ENCODE peak calls at places on chromosomes 4 and X, in seven cellular contexts. W, I, U, E, F, A and O are unnamed samples.

GRCh38 chrX:79570524-79571240 is 203.5 kb upstream of the ITM2A start:
- DNase-seq in E (no peak), U (no peak), I (no peak), A (no peak), W (peak; percentile 0), F (no peak), O (no peak)

GRCh38 chrX:102899940-102900916 is 36.8 kb upstream of the RAB40AL start:
- DNase-seq in I (no peak), A (peak; percentile 64), W (peak; percentile 71), U (no peak), E (peak; percentile 47), F (peak; percentile 36), O (peak; percentile 51)

GRCh38 chrX:68997911-68998310 is 167.3 kb downstream of the PJA1 start:
- DNase-seq in I (no peak), E (no peak), U (no peak), F (no peak), W (no peak), A (no peak), O (peak; percentile 16)

GRCh38 chrX:150050387-150050786 is 112.1 kb upstream of the EOLA2 start:
- DNase-seq in E (no peak), F (no peak), W (no peak), I (no peak), U (no peak), A (no peak), O (no peak)

GRCh38 chr4:118718511-118719170 is 33.4 kb downstream of the METTL14 start:
- DNase-seq in I (no peak), A (no peak), W (no peak), E (no peak), F (no peak), U (no peak), O (no peak)

GRCh38 chr4:39900966-39901365 is 76.7 kb downstream of the PDS5A start:
- DNase-seq in E (no peak), U (no peak), I (no peak), F (no peak), A (no peak), W (no peak), O (no peak)

GRCh38 chrX:149462849-149463248 is 42.3 kb downstream of the IDS start:
- DNase-seq in W (peak; percentile 12), A (no peak), I (no peak), E (no peak), U (no peak), F (no peak), O (peak; percentile 68)

GRCh38 chr4:152265149-152265621 is 270.7 kb downstream of the FBXW7 start:
- DNase-seq in F (no peak), I (no peak), U (no peak), E (no peak), W (peak; percentile 66), A (no peak), O (peak; percentile 19)

GRCh38 chr4:127533028-127533700 is 99.6 kb upstream of the INTU start:
- DNase-seq in E (no peak), F (no peak), W (no peak), I (no peak), A (no peak), U (no peak), O (peak; percentile 88)

GRCh38 chr4:145884775-145885174 is 53.8 kb downstream of the ZNF827 start:
- DNase-seq in W (no peak), A (no peak), E (no peak), I (no peak), U (no peak), F (no peak), O (no peak)

GRCh38 chr4:147136783-147137182 is 191.1 kb upstream of the TTC29 start:
- DNase-seq in W (no peak), E (no peak), F (no peak), U (no peak), A (no peak), I (no peak), O (no peak)

GRCh38 chr4:15238720-15239119 is 189.1 kb upstream of the C1QTNF7 start:
- DNase-seq in E (peak; percentile 52), I (no peak), W (peak; percentile 60), U (no peak), F (no peak), A (no peak), O (peak; percentile 42)

GRCh38 chr4:10803944-10804343 is 119.4 kb upstream of the CLNK start:
- DNase-seq in F (no peak), W (no peak), A (no peak), U (no peak), I (no peak), E (no peak), O (no peak)

GRCh38 chrX:118554511-118554910 is 58.9 kb downstream of the DOCK11 start:
- DNase-seq in W (no peak), A (no peak), E (no peak), U (no peak), F (no peak), I (no peak), O (no peak)

GRCh38 chr4:37438880-37439279 is 194.3 kb downstream of the NWD2 start:
- DNase-seq in I (no peak), A (no peak), U (no peak), F (no peak), E (no peak), W (no peak), O (no peak)

GRCh38 chr4:150007512-150007911 is 70.7 kb upstream of the DCLK2 start:
- DNase-seq in E (no peak), F (no peak), I (no peak), W (peak; percentile 80), U (no peak), A (no peak), O (no peak)

GRCh38 chr4:3387943-3388348 is 53.8 kb upstream of the HGFAC start:
- DNase-seq in A (no peak), W (peak; percentile 24), F (no peak), E (no peak), I (no peak), U (no peak), O (peak; percentile 32)

GRCh38 chr4:157280673-157281072 is 60.1 kb downstream of the GRIA2 start:
- DNase-seq in E (no peak), I (no peak), W (no peak), U (no peak), F (no peak), A (no peak), O (no peak)

GRCh38 chr4:120085705-120086104 is 19.1 kb upstream of the MAD2L1 start:
- DNase-seq in F (no peak), I (no peak), U (no peak), A (no peak), W (no peak), E (no peak), O (peak; percentile 58)

GRCh38 chrX:16114640-16115039 is 8.7 kb upstream of the GRPR start:
- DNase-seq in E (no peak), U (no peak), I (no peak), F (no peak), W (peak; percentile 30), A (no peak), O (peak; percentile 86)

GRCh38 chrX:115892787-115893671 is 277.5 kb upstream of the AGTR2 start:
- DNase-seq in A (no peak), F (peak; percentile 30), E (no peak), W (peak; percentile 41), U (no peak), I (peak; percentile 54), O (no peak)

GRCh38 chr4:114911141-114911540 is 202.3 kb downstream of the NDST4 start:
- DNase-seq in E (no peak), A (no peak), U (no peak), W (no peak), I (no peak), F (no peak), O (no peak)

GRCh38 chr4:172978848-172979247 is 189.8 kb upstream of the GALNT7 start:
- DNase-seq in I (no peak), A (no peak), F (no peak), W (no peak), E (no peak), U (no peak), O (no peak)